ENCODE peak calls at places on chromosomes 2 and 18, in seven cellular contexts. Q is cardiac fibroblast; Y is IMR-90; F is left ventricle myocardium superior; O is activated CD4-positive, alpha-beta T cell treated with anti-CD3 and anti-CD28 coated beads, Interleukin-2, amount 50 U/mL, for 48 hours; D is stimulated activated CD8-positive, alpha-beta memory T cell treated with anti-CD3 and anti-CD28 coated beads, Interleukin-2, amount 100 ng/mL, for 1 hour; Z is NCI-H748 treated with DMSO at 0.1 percent for 48 hours. W is an unnamed sample.

GRCh38 chr2:2992622-2993021 is 385.0 kb downstream of the EIPR1 start:
- DNase-seq in Q (no peak), Y (no peak), F (no peak), O (no peak), D (no peak), Z (no peak), W (no peak)

GRCh38 chr2:160459543-160460332 is 33.9 kb downstream of the RBMS1 start:
- DNase-seq in Q (no peak), Y (no peak), F (no peak), O (no peak), D (no peak), Z (no peak), W (no peak)

GRCh38 chr2:56185101-56185581 is 1.4 kb downstream of the CCDC85A start:
- DNase-seq in Q (no peak), Y (no peak), F (peak), O (no peak), D (no peak), Z (peak), W (no peak)

GRCh38 chr2:104140361-104140760 is 713.6 kb upstream of the POU3F3 start:
- DNase-seq in Q (no peak), Y (no peak), F (no peak), O (no peak), D (no peak), Z (no peak), W (no peak)

GRCh38 chr18:13672657-13673056 is 53.7 kb downstream of the FAM210A start:
- DNase-seq in Q (peak), Y (no peak), F (no peak), O (no peak), D (no peak), Z (no peak), W (no peak)

GRCh38 chr2:195622966-195623365 is 34.1 kb upstream of the SLC39A10 start:
- DNase-seq in Q (no peak), Y (peak), F (no peak), O (no peak), D (no peak), Z (no peak), W (no peak)

GRCh38 chr2:43018179-43019024 is 208.0 kb downstream of the ZFP36L2 start:
- DNase-seq in Q (peak), Y (peak), F (peak), O (no peak), D (no peak), Z (no peak), W (no peak)

GRCh38 chr18:44778788-44779187 is 98.1 kb downstream of the SETBP1 start:
- DNase-seq in Q (no peak), Y (no peak), F (no peak), O (no peak), D (no peak), Z (no peak), W (no peak)

GRCh38 chr18:23066060-23066459 is 69.2 kb upstream of the CABLES1 start:
- DNase-seq in Q (no peak), Y (peak), F (no peak), O (no peak), D (no peak), Z (no peak), W (no peak)

GRCh38 chr2:63926800-63927199 is 85.1 kb downstream of the UGP2 start:
- DNase-seq in Q (no peak), Y (no peak), F (no peak), O (no peak), D (no peak), Z (no peak), W (no peak)

GRCh38 chr2:224104668-224105386 is 65.7 kb upstream of the SERPINE2 start:
- DNase-seq in Q (no peak), Y (peak), F (no peak), O (no peak), D (no peak), Z (no peak), W (no peak)

GRCh38 chr2:7671312-7671711 is 754.1 kb downstream of the RNF144A start:
- DNase-seq in Q (no peak), Y (no peak), F (peak), O (no peak), D (no peak), Z (no peak), W (no peak)

GRCh38 chr2:20198796-20199361 is 26.1 kb downstream of the SDC1 start:
- DNase-seq in Q (no peak), Y (no peak), F (no peak), O (no peak), D (no peak), Z (no peak), W (no peak)

GRCh38 chr2:235510305-235510704 is 16.5 kb downstream of the AGAP1 start:
- DNase-seq in Q (no peak), Y (no peak), F (no peak), O (no peak), D (no peak), Z (no peak), W (no peak)

GRCh38 chr18:58805482-58806187 is 59.0 kb upstream of the ZNF532 start:
- DNase-seq in Q (no peak), Y (no peak), F (no peak), O (no peak), D (no peak), Z (peak), W (no peak)

GRCh38 chr2:109623923-109624322 is 9.8 kb downstream of the SOWAHC start:
- DNase-seq in Q (no peak), Y (no peak), F (no peak), O (no peak), D (no peak), Z (no peak), W (no peak)

GRCh38 chr2:105770162-105770561 is 25.4 kb downstream of the NCK2 start:
- DNase-seq in Q (no peak), Y (no peak), F (no peak), O (no peak), D (no peak), Z (no peak), W (no peak)

GRCh38 chr2:95573866-95574265 is 17.9 kb upstream of the TRIM43 start:
- DNase-seq in Q (no peak), Y (no peak), F (no peak), O (no peak), D (no peak), Z (no peak), W (no peak)

GRCh38 chr2:227006189-227006897 is 157.7 kb downstream of the COL4A4 start:
- DNase-seq in Q (no peak), Y (no peak), F (no peak), O (no peak), D (no peak), Z (peak), W (no peak)

GRCh38 chr2:122643725-122644329 is 888.4 kb downstream of the TSN start:
- DNase-seq in Q (peak), Y (peak), F (no peak), O (no peak), D (no peak), Z (peak), W (no peak)

GRCh38 chr2:27494944-27495554 is at the start of gene FNDC4:
- DNase-seq in Q (peak), Y (no peak), F (peak), O (peak), D (no peak), Z (no peak), W (no peak)

GRCh38 chr2:235406420-235406819 is 87.4 kb upstream of the AGAP1 start:
- DNase-seq in Q (no peak), Y (no peak), F (no peak), O (no peak), D (no peak), Z (no peak), W (no peak)

GRCh38 chr2:96245609-96246390 is 20.0 kb downstream of the TMEM127 start:
- DNase-seq in Q (peak), Y (peak), F (no peak), O (no peak), D (no peak), Z (no peak), W (peak)

GRCh38 chr2:141888987-141889555 is 241.7 kb downstream of the LRP1B start:
- DNase-seq in Q (no peak), Y (no peak), F (no peak), O (no peak), D (no peak), Z (no peak), W (no peak)

GRCh38 chr2:239517686-239518085 is 116.9 kb upstream of the HDAC4 start:
- DNase-seq in Q (no peak), Y (no peak), F (no peak), O (no peak), D (no peak), Z (no peak), W (no peak)

GRCh38 chr2:74304332-74305148 is 38.7 kb downstream of the SLC4A5 start:
- DNase-seq in Q (peak), Y (no peak), F (no peak), O (no peak), D (no peak), Z (no peak), W (no peak)

GRCh38 chr2:15169326-15170038 is 391.7 kb downstream of the NBAS start:
- DNase-seq in Q (peak), Y (peak), F (no peak), O (no peak), D (no peak), Z (no peak), W (no peak)

GRCh38 chr18:53946561-53946960 is 277.9 kb downstream of the MBD2 start:
- DNase-seq in Q (no peak), Y (no peak), F (no peak), O (no peak), D (no peak), Z (no peak), W (no peak)

GRCh38 chr2:198453866-198454265 is 649.5 kb downstream of the PLCL1 start:
- DNase-seq in Q (no peak), Y (no peak), F (no peak), O (no peak), D (no peak), Z (no peak), W (no peak)

GRCh38 chr18:70324897-70325296 is 36.1 kb downstream of the SOCS6 start:
- DNase-seq in Q (no peak), Y (no peak), F (no peak), O (no peak), D (no peak), Z (no peak), W (no peak)

GRCh38 chr2:51706220-51706619 is 674.3 kb upstream of the NRXN1 start:
- DNase-seq in Q (no peak), Y (no peak), F (no peak), O (no peak), D (no peak), Z (peak), W (no peak)

GRCh38 chr18:62942578-62942977 is 227.2 kb downstream of the PHLPP1 start:
- DNase-seq in Q (no peak), Y (no peak), F (no peak), O (no peak), D (no peak), Z (no peak), W (no peak)